ENCODE peak calls at places on chromosome 2, in eight cellular contexts. One of them, this sample, is unnamed.
A peak's percentile ranks its signal among the peaks of the same experiment; 100 is the strongest.

GRCh38 chr2:72770879-72771461 is 54.9 kb downstream of the EXOC6B start:
- DNase-seq in GM10248: peak; percentile 69
- DNase-seq in WTC11: peak; percentile 45
- DNase-seq in HepG2: peak; percentile 83
- DNase-seq in neural crest cell: peak; percentile 59
- DNase-seq in lung: peak; percentile 68
- DNase-seq in left lung: no peak
- DNase-seq in B cell: peak; percentile 70
- DNase-seq in this sample: peak; percentile 84

GRCh38 chr2:224523626-224524577 is 61.3 kb downstream of the CUL3 start:
- DNase-seq in GM10248: no peak
- DNase-seq in WTC11: no peak
- DNase-seq in HepG2: no peak
- DNase-seq in neural crest cell: no peak
- DNase-seq in lung: no peak
- DNase-seq in left lung: no peak
- DNase-seq in B cell: peak; percentile 30
- DNase-seq in this sample: no peak

GRCh38 chr2:129902731-129903585 is 76.5 kb upstream of the RAB6C start:
- DNase-seq in GM10248: no peak
- DNase-seq in WTC11: no peak
- DNase-seq in HepG2: no peak
- DNase-seq in neural crest cell: no peak
- DNase-seq in lung: no peak
- DNase-seq in left lung: no peak
- DNase-seq in B cell: no peak
- DNase-seq in this sample: no peak

GRCh38 chr2:218993345-218994315 is at the start of gene CRYBA2:
- DNase-seq in GM10248: no peak
- DNase-seq in WTC11: peak; percentile 53
- DNase-seq in HepG2: no peak
- DNase-seq in neural crest cell: no peak
- DNase-seq in lung: no peak
- DNase-seq in left lung: peak; percentile 79
- DNase-seq in B cell: peak; percentile 19
- DNase-seq in this sample: no peak

GRCh38 chr2:237927986-237928385 is 38.8 kb upstream of the UBE2F start:
- DNase-seq in GM10248: no peak
- DNase-seq in WTC11: no peak
- DNase-seq in HepG2: no peak
- DNase-seq in neural crest cell: no peak
- DNase-seq in lung: no peak
- DNase-seq in left lung: no peak
- DNase-seq in B cell: no peak
- DNase-seq in this sample: no peak

GRCh38 chr2:220043155-220043992 is 415.9 kb downstream of the SLC4A3 start:
- DNase-seq in GM10248: no peak
- DNase-seq in WTC11: no peak
- DNase-seq in HepG2: no peak
- DNase-seq in neural crest cell: no peak
- DNase-seq in lung: no peak
- DNase-seq in left lung: no peak
- DNase-seq in B cell: no peak
- DNase-seq in this sample: no peak

GRCh38 chr2:54437588-54437987 is 18.5 kb upstream of the SPTBN1 start:
- DNase-seq in GM10248: no peak
- DNase-seq in WTC11: no peak
- DNase-seq in HepG2: no peak
- DNase-seq in neural crest cell: no peak
- DNase-seq in lung: no peak
- DNase-seq in left lung: no peak
- DNase-seq in B cell: no peak
- DNase-seq in this sample: no peak

GRCh38 chr2:73969356-73969755 is 15.4 kb upstream of the TET3 start:
- DNase-seq in GM10248: no peak
- DNase-seq in WTC11: no peak
- DNase-seq in HepG2: no peak
- DNase-seq in neural crest cell: no peak
- DNase-seq in lung: no peak
- DNase-seq in left lung: no peak
- DNase-seq in B cell: no peak
- DNase-seq in this sample: no peak

DNA sequence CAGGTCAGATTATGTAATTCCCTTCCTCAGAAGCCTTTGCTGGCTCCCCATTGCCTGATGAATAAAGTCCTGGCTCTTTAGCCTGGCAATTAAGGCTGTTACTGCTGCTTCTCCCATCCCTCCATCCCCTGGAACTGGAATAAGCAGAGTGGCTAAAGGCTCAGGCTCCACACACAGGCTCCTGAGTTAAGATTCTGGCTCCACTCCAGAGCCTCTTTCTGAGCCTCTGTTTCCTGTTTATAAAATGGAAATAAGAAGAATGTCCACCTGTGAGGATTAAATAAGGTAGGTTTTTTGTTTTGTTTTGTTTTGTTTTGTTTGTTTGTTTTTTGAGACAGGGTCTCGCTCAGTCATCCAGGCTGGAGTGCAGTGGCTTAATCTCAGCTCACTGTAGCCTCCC is 50.0 kb downstream of the ZFP36L2 start:
- DNase-seq in GM10248: no peak
- DNase-seq in WTC11: no peak
- DNase-seq in HepG2: no peak
- DNase-seq in neural crest cell: no peak
- DNase-seq in lung: no peak
- DNase-seq in left lung: no peak
- DNase-seq in B cell: no peak
- DNase-seq in this sample: peak; percentile 42
- TF ChIP-seq CTCF in GM10248: no peak
- TF ChIP-seq CTCF in WTC11: no peak
- TF ChIP-seq CTCF in HepG2: no peak
- TF ChIP-seq CTCF in neural crest cell: no peak
- TF ChIP-seq CTCF in lung: no peak
- TF ChIP-seq CTCF in left lung: no peak
- TF ChIP-seq CTCF in B cell: no peak
- TF ChIP-seq CTCF in this sample: no peak

DNA sequence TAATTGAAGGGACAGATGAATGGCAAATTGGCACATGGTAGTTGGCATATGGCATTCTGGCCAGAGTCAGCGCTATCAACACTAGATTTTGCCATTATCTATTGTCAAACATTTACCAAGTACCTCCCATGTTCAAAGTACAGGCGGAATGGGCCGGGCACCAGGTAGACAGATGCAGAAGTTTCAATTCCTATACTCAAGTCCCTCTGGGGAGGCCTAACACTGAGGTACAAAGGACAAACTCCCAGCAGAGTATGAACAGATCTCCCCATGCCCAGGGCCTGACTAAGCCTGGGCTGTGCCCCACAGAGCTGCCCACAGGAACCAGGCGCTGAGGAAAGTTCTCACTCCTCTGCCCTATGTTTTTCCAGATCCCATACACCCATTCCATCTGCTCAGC is 257.5 kb upstream of the KLHL29 start:
- DNase-seq in GM10248: no peak
- DNase-seq in WTC11: no peak
- DNase-seq in HepG2: peak; percentile 55
- DNase-seq in neural crest cell: no peak
- DNase-seq in lung: no peak
- DNase-seq in left lung: no peak
- DNase-seq in B cell: no peak
- DNase-seq in this sample: no peak
- TF ChIP-seq CTCF in GM10248: no peak
- TF ChIP-seq CTCF in WTC11: no peak
- TF ChIP-seq CTCF in HepG2: peak; percentile 14
- TF ChIP-seq CTCF in neural crest cell: no peak
- TF ChIP-seq CTCF in lung: no peak
- TF ChIP-seq CTCF in left lung: no peak
- TF ChIP-seq CTCF in B cell: no peak
- TF ChIP-seq CTCF in this sample: no peak

GRCh38 chr2:26471766-26472706 is 5.9 kb downstream of the OTOF start:
- DNase-seq in GM10248: no peak
- DNase-seq in WTC11: no peak
- DNase-seq in HepG2: no peak
- DNase-seq in neural crest cell: no peak
- DNase-seq in lung: no peak
- DNase-seq in left lung: no peak
- DNase-seq in B cell: no peak
- DNase-seq in this sample: no peak
- TF ChIP-seq CTCF in GM10248: no peak
- TF ChIP-seq CTCF in WTC11: no peak
- TF ChIP-seq CTCF in HepG2: peak; percentile 65
- TF ChIP-seq CTCF in neural crest cell: peak; percentile 31
- TF ChIP-seq CTCF in lung: no peak
- TF ChIP-seq CTCF in left lung: no peak
- TF ChIP-seq CTCF in B cell: no peak
- TF ChIP-seq CTCF in this sample: no peak

DNA sequence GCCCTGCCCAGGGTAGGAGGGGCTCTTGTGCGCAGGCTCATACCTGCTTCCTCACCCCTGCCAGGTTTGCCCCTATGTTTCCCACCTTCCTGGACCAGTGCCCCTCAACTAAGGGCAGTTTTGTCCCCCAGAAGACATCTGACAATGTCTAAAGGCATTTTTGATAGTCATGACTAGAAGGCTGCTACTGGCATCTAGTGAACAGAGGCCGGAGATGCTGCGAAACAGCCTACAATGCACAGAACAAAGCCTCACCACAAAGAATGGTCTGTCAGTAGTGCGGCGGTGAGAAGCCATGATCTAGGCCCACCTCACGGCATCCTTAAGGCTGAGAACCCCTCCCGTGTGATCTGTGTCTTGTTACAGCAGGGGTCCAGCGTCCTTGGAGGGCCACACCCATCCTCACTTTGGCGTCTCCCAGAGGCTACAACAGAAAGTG is 96.0 kb downstream of the TMEM17 start:
- DNase-seq in GM10248: no peak
- DNase-seq in WTC11: no peak
- DNase-seq in HepG2: no peak
- DNase-seq in neural crest cell: no peak
- DNase-seq in lung: no peak
- DNase-seq in left lung: no peak
- DNase-seq in B cell: no peak
- DNase-seq in this sample: peak; percentile 23
- TF ChIP-seq CTCF in GM10248: peak; percentile 72
- TF ChIP-seq CTCF in WTC11: no peak
- TF ChIP-seq CTCF in HepG2: peak; percentile 63
- TF ChIP-seq CTCF in neural crest cell: peak; percentile 50
- TF ChIP-seq CTCF in lung: no peak
- TF ChIP-seq CTCF in left lung: no peak
- TF ChIP-seq CTCF in B cell: no peak
- TF ChIP-seq CTCF in this sample: no peak

DNA sequence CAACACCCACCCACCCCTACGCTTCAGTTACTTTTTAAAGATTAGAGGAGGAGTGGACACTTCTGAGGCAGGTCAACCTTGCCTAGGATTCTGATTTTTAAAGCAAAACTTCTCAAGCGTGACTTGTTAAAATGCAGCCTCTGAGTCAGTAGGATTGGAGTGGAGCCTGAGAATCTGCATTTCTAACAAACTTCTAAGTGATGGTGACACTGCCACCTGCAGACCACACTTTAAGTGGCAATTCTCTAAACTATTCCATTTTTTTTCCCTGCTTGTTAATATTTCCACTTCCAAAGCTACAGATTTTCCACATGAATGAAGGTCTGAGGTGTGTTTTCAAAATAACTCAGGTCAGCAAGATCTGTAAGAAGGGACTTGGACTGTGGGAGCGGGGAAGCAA is 171.1 kb upstream of the CCDC150 start:
- DNase-seq in GM10248: no peak
- DNase-seq in WTC11: no peak
- DNase-seq in HepG2: no peak
- DNase-seq in neural crest cell: no peak
- DNase-seq in lung: no peak
- DNase-seq in left lung: no peak
- DNase-seq in B cell: no peak
- DNase-seq in this sample: no peak
- TF ChIP-seq CTCF in GM10248: peak; percentile 1
- TF ChIP-seq CTCF in WTC11: no peak
- TF ChIP-seq CTCF in HepG2: no peak
- TF ChIP-seq CTCF in neural crest cell: peak; percentile 17
- TF ChIP-seq CTCF in lung: no peak
- TF ChIP-seq CTCF in left lung: no peak
- TF ChIP-seq CTCF in B cell: no peak
- TF ChIP-seq CTCF in this sample: no peak

GRCh38 chr2:158191569-158191968 is 89.9 kb downstream of the UPP2 start:
- DNase-seq in GM10248: peak; percentile 10
- DNase-seq in WTC11: no peak
- DNase-seq in HepG2: peak; percentile 33
- DNase-seq in neural crest cell: no peak
- DNase-seq in lung: no peak
- DNase-seq in left lung: no peak
- DNase-seq in B cell: peak; percentile 9
- DNase-seq in this sample: no peak

GRCh38 chr2:158197940-158198339 is 96.3 kb downstream of the UPP2 start:
- DNase-seq in GM10248: no peak
- DNase-seq in WTC11: no peak
- DNase-seq in HepG2: no peak
- DNase-seq in neural crest cell: no peak
- DNase-seq in lung: no peak
- DNase-seq in left lung: no peak
- DNase-seq in B cell: no peak
- DNase-seq in this sample: no peak

GRCh38 chr2:158191076-158191566 is 89.4 kb downstream of the UPP2 start:
- DNase-seq in GM10248: peak; percentile 24
- DNase-seq in WTC11: no peak
- DNase-seq in HepG2: peak; percentile 95
- DNase-seq in neural crest cell: no peak
- DNase-seq in lung: no peak
- DNase-seq in left lung: no peak
- DNase-seq in B cell: peak; percentile 55
- DNase-seq in this sample: no peak

GRCh38 chr2:158192515-158193234 is 91.0 kb downstream of the UPP2 start:
- DNase-seq in GM10248: no peak
- DNase-seq in WTC11: no peak
- DNase-seq in HepG2: no peak
- DNase-seq in neural crest cell: no peak
- DNase-seq in lung: no peak
- DNase-seq in left lung: no peak
- DNase-seq in B cell: no peak
- DNase-seq in this sample: no peak

GRCh38 chr2:158194229-158194628 is 92.6 kb downstream of the UPP2 start:
- DNase-seq in GM10248: no peak
- DNase-seq in WTC11: no peak
- DNase-seq in HepG2: no peak
- DNase-seq in neural crest cell: no peak
- DNase-seq in lung: no peak
- DNase-seq in left lung: no peak
- DNase-seq in B cell: no peak
- DNase-seq in this sample: no peak
- TF ChIP-seq CTCF in GM10248: no peak
- TF ChIP-seq CTCF in WTC11: no peak
- TF ChIP-seq CTCF in HepG2: no peak
- TF ChIP-seq CTCF in neural crest cell: no peak
- TF ChIP-seq CTCF in lung: no peak
- TF ChIP-seq CTCF in left lung: no peak
- TF ChIP-seq CTCF in B cell: no peak
- TF ChIP-seq CTCF in this sample: no peak

DNA sequence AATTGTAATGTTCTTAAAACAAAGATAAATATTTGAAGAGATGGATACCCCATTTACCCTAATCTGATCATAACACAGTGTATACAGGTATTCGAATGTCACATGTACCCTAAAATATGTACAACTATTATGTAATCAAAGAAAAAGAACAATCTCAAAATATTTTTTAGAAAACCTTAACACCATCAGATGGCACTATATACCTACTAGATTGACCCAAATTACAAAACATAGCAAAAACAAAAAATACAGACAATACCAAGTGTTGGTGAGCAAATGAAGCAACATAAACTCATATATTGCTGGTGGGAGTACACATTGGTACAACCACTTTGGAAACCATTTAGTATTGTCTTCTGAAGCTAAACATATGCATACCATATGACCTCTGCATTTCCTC is 55.6 kb downstream of the GDF7 start:
- DNase-seq in GM10248: no peak
- DNase-seq in WTC11: no peak
- DNase-seq in HepG2: no peak
- DNase-seq in neural crest cell: no peak
- DNase-seq in lung: no peak
- DNase-seq in left lung: no peak
- DNase-seq in B cell: no peak
- DNase-seq in this sample: no peak
- TF ChIP-seq CTCF in GM10248: no peak
- TF ChIP-seq CTCF in WTC11: no peak
- TF ChIP-seq CTCF in HepG2: no peak
- TF ChIP-seq CTCF in neural crest cell: no peak
- TF ChIP-seq CTCF in lung: no peak
- TF ChIP-seq CTCF in left lung: no peak
- TF ChIP-seq CTCF in B cell: peak; percentile 27
- TF ChIP-seq CTCF in this sample: no peak

This sample was measured in endothelial cell of umbilical vein.